ENCODE peak calls at places on chromosomes 4 and X, in four cellular contexts. H is kidney; W is CD4-positive, CD25-positive, alpha-beta regulatory T cell; T is stomach. K is an unnamed sample.

GRCh38 chr4:145868637-145869409 is 69.8 kb downstream of the ZNF827 start:
- DNase-seq in W (peak; percentile 10), T (no peak), H (no peak), K (no peak)

GRCh38 chr4:36039031-36039430 is 205.3 kb downstream of the ARAP2 start:
- DNase-seq in H (no peak), T (no peak), W (peak; percentile 4), K (no peak)

GRCh38 chr4:15469402-15470148 is at the start of gene CC2D2A:
- DNase-seq in H (no peak), T (no peak), W (peak; percentile 49), K (peak; percentile 77)

GRCh38 chrX:119492463-119492862 is 24.2 kb downstream of the SLC25A5 start:
- DNase-seq in H (no peak), T (no peak), W (no peak), K (no peak)

GRCh38 chr4:42234817-42235216 is 82.4 kb upstream of the BEND4 start:
- DNase-seq in H (no peak), W (no peak), T (no peak), K (no peak)

GRCh38 chr4:168059251-168059650 is 33.1 kb upstream of the ANXA10 start:
- DNase-seq in W (no peak), H (no peak), T (no peak), K (peak; percentile 56)

GRCh38 chr4:105058177-105058812 is 88.4 kb upstream of the TET2 start:
- DNase-seq in W (no peak), T (no peak), H (no peak), K (peak; percentile 55)

GRCh38 chr4:126385954-126386353 is 1071.2 kb downstream of the FAT4 start:
- DNase-seq in W (no peak), T (no peak), H (no peak), K (no peak)

GRCh38 chrX:134836497-134836968 is 154.3 kb upstream of the SMIM10 start:
- DNase-seq in T (no peak), H (no peak), W (peak; percentile 15), K (peak; percentile 39)

GRCh38 chrX:39772057-39772832 is 325.5 kb downstream of the BCOR start:
- DNase-seq in H (no peak), T (peak; percentile 30), W (peak; percentile 53), K (no peak)

GRCh38 chrX:131671714-131672113 is 127.8 kb downstream of the OR13H1 start:
- DNase-seq in T (no peak), W (no peak), H (peak; percentile 71), K (no peak)

GRCh38 chr4:37715889-37716402 is 29.8 kb upstream of the RELL1 start:
- DNase-seq in T (no peak), H (no peak), W (no peak), K (peak; percentile 49)

GRCh38 chr4:169620846-169621228 is 459 bp downstream of the CLCN3 start:
- DNase-seq in W (peak; percentile 49), H (no peak), T (no peak), K (no peak)

GRCh38 chrX:40644821-40645358 is 2.5 kb downstream of the CXorf38 start:
- DNase-seq in W (peak; percentile 86), T (peak; percentile 59), H (peak; percentile 80), K (peak; percentile 61)

GRCh38 chrX:71919436-71919835 is 8.8 kb downstream of the NHSL2 start:
- DNase-seq in T (no peak), W (no peak), H (no peak), K (no peak)

GRCh38 chr4:25694466-25694865 is 38.8 kb downstream of the SLC34A2 start:
- DNase-seq in H (no peak), W (no peak), T (no peak), K (peak; percentile 25)

GRCh38 chrX:129979207-129979920 is 3.1 kb upstream of the BCORL1 start:
- DNase-seq in H (peak; percentile 76), W (no peak), T (no peak), K (no peak)

GRCh38 chr4:108336076-108336475 is 167.3 kb upstream of the LEF1 start:
- DNase-seq in T (no peak), W (no peak), H (no peak), K (no peak)

GRCh38 chrX:49053223-49054072 is 5.4 kb upstream of the CCDC120 start:
- DNase-seq in W (peak; percentile 72), T (peak; percentile 62), H (peak; percentile 85), K (peak; percentile 57)

GRCh38 chrX:29470029-29470428 is 745.3 kb upstream of the MAGEB2 start:
- DNase-seq in W (no peak), H (no peak), T (no peak), K (peak; percentile 80)

GRCh38 chrX:17579021-17579420 is 158.3 kb upstream of the SCML1 start:
- DNase-seq in W (no peak), T (no peak), H (no peak), K (no peak)

GRCh38 chr4:19689511-19689910 is 562.2 kb upstream of the SLIT2 start:
- DNase-seq in W (no peak), H (no peak), T (no peak), K (peak; percentile 89)

GRCh38 chrX:2626750-2627149 is 64.3 kb upstream of the CD99 start:
- DNase-seq in T (no peak), H (no peak), W (no peak), K (no peak)

GRCh38 chr4:26141916-26142638 is 178.7 kb upstream of the RBPJ start:
- DNase-seq in T (peak; percentile 31), H (no peak), W (peak; percentile 10), K (peak; percentile 25)

GRCh38 chr4:76892001-76892400 is 5.9 kb downstream of the SOWAHB start:
- DNase-seq in W (no peak), H (no peak), T (no peak), K (no peak)

GRCh38 chrX:46758163-46758955 is 559 bp downstream of the SLC9A7 start:
- DNase-seq in W (peak; percentile 47), H (peak; percentile 70), T (no peak), K (no peak)

GRCh38 chr4:118345813-118346212 is 7.0 kb downstream of the PRSS12 start:
- DNase-seq in T (no peak), H (no peak), W (no peak), K (no peak)

GRCh38 chr4:151567056-151567455 is 158.1 kb downstream of the FHIP1A start:
- DNase-seq in T (no peak), H (no peak), W (no peak), K (no peak)

GRCh38 chr4:4541040-4541631 is 712 bp downstream of the STX18 start:
- DNase-seq in W (peak; percentile 52), T (peak; percentile 28), H (no peak), K (peak; percentile 61)

GRCh38 chr4:177369372-177369771 is 59.7 kb downstream of the NEIL3 start:
- DNase-seq in T (no peak), H (no peak), W (no peak), K (peak; percentile 59)

GRCh38 chr4:10116625-10117423 is at the start of gene WDR1:
- DNase-seq in W (peak; percentile 95), H (peak; percentile 99), T (peak; percentile 97), K (peak; percentile 97)

GRCh38 chr4:41538887-41539498 is 1.0 kb downstream of the LIMCH1 start:
- DNase-seq in T (no peak), W (no peak), H (no peak), K (no peak)

GRCh38 chrX:153865321-153865580 is 20.7 kb downstream of the L1CAM start:
- DNase-seq in W (no peak), T (no peak), H (no peak), K (no peak)

GRCh38 chr4:100635899-100636298 is 118.1 kb upstream of the EMCN start:
- DNase-seq in T (peak; percentile 41), W (no peak), H (no peak), K (no peak)

GRCh38 chrX:149365061-149365460 is 140.0 kb downstream of the IDS start:
- DNase-seq in W (no peak), T (no peak), H (no peak), K (no peak)

GRCh38 chr4:130747842-130748241 is 1651.9 kb downstream of the C4orf33 start:
- DNase-seq in T (no peak), W (no peak), H (no peak), K (peak; percentile 14)

GRCh38 chr4:153651961-153652784 is 31.9 kb upstream of the TLR2 start:
- DNase-seq in T (no peak), H (no peak), W (peak; percentile 23), K (no peak)

GRCh38 chr4:73816814-73817213 is 19.7 kb upstream of the CXCL6 start:
- DNase-seq in T (no peak), W (no peak), H (no peak), K (peak; percentile 81)

DNA sequence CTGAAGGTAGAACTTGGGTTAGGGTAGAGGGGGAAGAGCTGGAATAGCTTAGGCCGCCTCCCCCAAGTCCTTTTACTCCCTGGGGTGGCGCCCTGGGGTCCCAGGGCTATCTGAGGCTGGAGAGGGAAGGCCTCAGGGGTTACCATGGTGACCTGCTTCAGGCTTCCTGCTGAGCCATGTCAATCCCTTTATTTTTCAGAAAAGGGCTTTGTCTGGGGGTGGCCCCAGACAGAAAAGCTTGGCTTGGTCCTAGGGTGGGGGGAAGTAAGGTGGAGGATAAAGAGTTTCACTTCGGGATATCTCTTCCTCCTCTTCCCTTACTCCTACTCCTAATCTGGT is 6.3 kb downstream of the EFNB1 start:
- DNase-seq in W (no peak), T (no peak), H (no peak), K (no peak)
- H3K4me3 ChIP-seq in W (no peak overlapping the region), T (no peak overlapping the region), H (no peak overlapping the region), K (no peak overlapping the region)

GRCh38 chr4:94329933-94330332 is 12.7 kb downstream of the HPGDS start:
- DNase-seq in H (no peak), T (no peak), W (no peak), K (no peak)

GRCh38 chr4:94325835-94326234 is 16.8 kb downstream of the HPGDS start:
- DNase-seq in W (no peak), T (no peak), H (no peak), K (no peak)
- H3K4me3 ChIP-seq in W (no peak overlapping the region), T (no peak overlapping the region), H (no peak overlapping the region), K (no peak overlapping the region)

GRCh38 chr4:156672492-156672891 is 299.1 kb downstream of the PDGFC start:
- DNase-seq in T (no peak), H (no peak), W (no peak), K (no peak)
- H3K4me3 ChIP-seq in T (no peak overlapping the region), H (no peak overlapping the region), W (no peak overlapping the region), K (no peak overlapping the region)

GRCh38 chrX:20362268-20363002 is 95.7 kb upstream of the RPS6KA3 start:
- DNase-seq in H (no peak), T (no peak), W (no peak), K (peak; percentile 55)
- H3K4me3 ChIP-seq in H (no peak overlapping the region), T (no peak overlapping the region), W (no peak overlapping the region), K (no peak overlapping the region)

DNA sequence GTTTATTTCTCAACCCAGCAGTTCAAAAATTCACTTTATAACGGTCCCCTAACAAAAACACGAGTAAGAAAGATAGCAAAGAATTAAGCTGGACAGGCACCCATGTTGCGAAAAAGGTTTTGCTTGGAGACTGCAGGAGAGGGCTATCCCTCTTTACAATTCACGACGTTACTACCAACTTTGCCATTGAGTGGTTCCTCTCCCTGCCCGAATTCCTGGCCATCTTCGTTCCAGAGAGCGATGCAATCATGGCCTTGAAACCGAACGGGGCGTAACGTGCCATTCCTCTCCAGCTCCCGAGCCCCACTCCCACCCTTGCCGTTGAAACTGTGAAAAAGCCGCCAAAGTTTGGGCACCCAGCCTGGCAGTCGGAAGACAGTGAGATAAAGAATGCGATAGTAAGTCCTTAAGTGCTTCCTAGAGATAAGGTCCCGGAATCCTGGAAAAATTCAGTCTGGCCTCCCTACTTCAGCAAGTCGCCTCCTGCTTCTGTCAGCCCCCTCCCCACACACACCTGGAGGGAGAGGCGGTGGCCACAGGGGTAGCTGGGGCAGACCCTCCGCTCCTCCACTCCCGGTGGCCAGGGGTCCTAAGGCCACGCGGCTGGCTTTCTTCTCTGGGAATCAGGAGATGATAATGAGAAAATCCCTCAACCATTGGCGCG is 65.2 kb downstream of the FBXO8 start:
- DNase-seq in H (no peak), W (no peak), T (no peak), K (peak; percentile 30)
- H3K4me3 ChIP-seq in H (peak overlapping the region; percentile 30), W (no peak overlapping the region), T (peak overlapping the region; percentile 30), K (peak overlapping the region; percentile 48)

K was measured in fibroblast of pulmonary artery.